ENCODE peak calls at places on chromosomes 13 and 19, in four cellular contexts. D is H1, X is mesendoderm, R is IMR-90. U is an unnamed sample.

GRCh38 chr13:95298971-95299627 is 2.2 kb downstream of the ABCC4 start:
- DNase-seq in D (no peak), X (peak), R (peak), U (no peak)

GRCh38 chr13:28047784-28048388 is 52.5 kb downstream of the FLT3 start:
- DNase-seq in D (no peak), X (no peak), R (peak), U (no peak)

GRCh38 chr19:2332341-2333026 is 4.0 kb downstream of the SPPL2B start:
- DNase-seq in D (no peak), X (no peak), R (no peak), U (no peak)

GRCh38 chr19:56765107-56765506 is 75.4 kb downstream of the PEG3 start:
- DNase-seq in D (no peak), X (peak), R (no peak), U (no peak)

GRCh38 chr19:19185853-19186728 is 5.9 kb downstream of the BORCS8 start:
- DNase-seq in D (peak), X (peak), R (peak), U (peak)

GRCh38 chr13:29846475-29847256 is 3.8 kb downstream of the UBL3 start:
- DNase-seq in D (no peak), X (no peak), R (no peak), U (no peak)

GRCh38 chr13:110716235-110716505 is 2.7 kb downstream of the ING1 start:
- DNase-seq in D (no peak), X (peak), R (no peak), U (no peak)

GRCh38 chr19:4444765-4445741 is 12.5 kb downstream of the UBXN6 start:
- DNase-seq in D (peak), X (no peak), R (no peak), U (no peak)

GRCh38 chr19:56142087-56142787 is 1.1 kb downstream of the ZNF444 start:
- DNase-seq in D (no peak), X (no peak), R (no peak), U (no peak)

GRCh38 chr13:66537417-66537816 is 692.7 kb downstream of the PCDH9 start:
- DNase-seq in D (no peak), X (no peak), R (no peak), U (no peak)

GRCh38 chr19:40542197-40542859 is 34.3 kb upstream of the SHKBP1 start:
- DNase-seq in D (no peak), X (no peak), R (peak), U (no peak)

GRCh38 chr19:13887039-13887438 is 10.1 kb downstream of the NANOS3 start:
- DNase-seq in D (no peak), X (no peak), R (no peak), U (no peak)

GRCh38 chr13:98784666-98785065 is 32.2 kb upstream of the SLC15A1 start:
- DNase-seq in D (no peak), X (no peak), R (no peak), U (no peak)

GRCh38 chr19:11453468-11454341 is 18.3 kb downstream of the PRKCSH start:
- DNase-seq in D (peak), X (no peak), R (no peak), U (no peak)

GRCh38 chr19:55265723-55266386 is 7.0 kb upstream of the PPP6R1 start:
- DNase-seq in D (no peak), X (no peak), R (no peak), U (no peak)

GRCh38 chr19:1720237-1720636 is 33.1 kb upstream of the ONECUT3 start:
- DNase-seq in D (peak), X (no peak), R (no peak), U (no peak)

GRCh38 chr13:110307697-110308376 is 753 bp downstream of the COL4A2 start:
- DNase-seq in D (peak), X (peak), R (peak), U (peak)

GRCh38 chr19:7789447-7789846 is 26.4 kb downstream of the CLEC4M start:
- DNase-seq in D (peak), X (peak), R (no peak), U (peak)

GRCh38 chr13:33392794-33393371 is 107.3 kb upstream of the STARD13 start:
- DNase-seq in D (no peak), X (no peak), R (no peak), U (no peak)

GRCh38 chr13:37403776-37404497 is 194.6 kb downstream of the POSTN start:
- DNase-seq in D (no peak), X (no peak), R (peak), U (no peak)

GRCh38 chr13:59746291-59746962 is 417.3 kb downstream of the DIAPH3 start:
- DNase-seq in D (no peak), X (no peak), R (peak), U (no peak)

GRCh38 chr13:110687736-110688135 is 18.2 kb downstream of the CARS2 start:
- DNase-seq in D (no peak), X (no peak), R (no peak), U (no peak)

GRCh38 chr19:55580628-55581144 is at the start of gene ZNF579:
- DNase-seq in D (peak), X (peak), R (peak), U (peak)

GRCh38 chr13:22451345-22451744 is 729.4 kb upstream of the SGCG start:
- DNase-seq in D (no peak), X (no peak), R (no peak), U (no peak)

GRCh38 chr19:37197768-37198167 is 12.6 kb downstream of the ZNF585B start:
- DNase-seq in D (no peak), X (no peak), R (no peak), U (no peak)

GRCh38 chr19:20287070-20287469 is 120.1 kb downstream of the ZNF486 start:
- DNase-seq in D (no peak), X (no peak), R (no peak), U (no peak)

GRCh38 chr19:38499532-38499931 is 66.0 kb downstream of the RYR1 start:
- DNase-seq in D (no peak), X (no peak), R (no peak), U (no peak)
- H4K5ac ChIP-seq in D (no peak), X (no peak), R (no peak), U (no peak)

GRCh38 chr19:49764341-49764740 is 1.2 kb upstream of the TSKS start:
- DNase-seq in D (no peak), X (no peak), R (no peak), U (no peak)
- H2BK120ac ChIP-seq in D (no peak), X (no peak), R (no peak), U (no peak)

GRCh38 chr13:39587939-39588338 is 15.1 kb downstream of the LHFPL6 start:
- DNase-seq in D (no peak), X (no peak), R (no peak), U (no peak)
- H4K5ac ChIP-seq in D (no peak), X (no peak), R (peak), U (no peak)

GRCh38 chr13:112741185-112741755 is 51.4 kb downstream of the ATP11A start:
- DNase-seq in D (no peak), X (no peak), R (no peak), U (no peak)
- H2BK120ac ChIP-seq in D (no peak), X (no peak), R (peak), U (no peak)

DNA sequence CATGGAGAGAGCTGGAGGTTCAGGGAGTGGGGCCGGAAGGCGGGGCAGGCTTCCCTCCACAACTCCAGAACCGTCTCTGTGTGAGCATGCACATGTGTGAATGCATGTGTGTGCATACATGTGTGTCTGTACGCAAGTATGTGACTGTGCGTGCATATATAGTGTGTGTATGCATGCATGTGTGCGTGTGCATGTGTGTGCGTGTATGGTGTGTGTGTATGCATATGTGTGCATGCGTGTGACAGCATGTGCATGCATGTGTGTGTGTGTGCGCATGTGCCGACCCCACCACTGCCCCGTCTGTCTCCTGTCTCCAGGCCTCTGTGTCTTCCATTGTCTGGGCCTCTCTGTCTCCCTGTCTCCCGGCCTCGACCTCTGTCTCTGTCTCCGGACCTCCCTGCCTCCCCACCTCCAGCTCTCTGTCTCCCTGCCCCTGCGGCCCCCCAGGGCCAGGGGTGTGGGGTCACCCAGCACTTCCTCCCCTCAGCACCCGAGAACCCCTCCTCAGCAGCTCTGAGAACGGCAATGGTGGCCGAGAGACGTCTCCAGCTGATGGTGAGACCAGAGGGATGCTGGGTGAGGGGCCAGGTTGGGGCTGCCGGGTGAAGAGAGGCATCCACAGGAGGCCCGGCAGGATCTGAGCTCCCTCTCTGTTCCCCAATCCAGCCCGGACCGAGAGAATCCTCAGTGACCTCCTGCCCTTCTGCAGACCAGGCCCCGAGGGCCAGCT is 22.5 kb downstream of the ARHGEF1 start:
- DNase-seq in D (no peak), X (no peak), R (no peak), U (no peak)
- H4K5ac ChIP-seq in D (no peak), X (no peak), R (no peak), U (no peak)

GRCh38 chr13:44142540-44142867 is 231.1 kb upstream of the SERP2 start:
- DNase-seq in D (no peak), X (no peak), R (no peak), U (no peak)
- H2BK120ac ChIP-seq in D (no peak), X (no peak), R (peak), U (no peak)

U was measured in H9.